ENCODE peak calls at places on chromosomes 6 and 20, in four cellular contexts. One of them, this sample, is unnamed.

GRCh38 chr20:4022386-4023350 is 7.3 kb upstream of the RNF24 start:
- DNase-seq in K562: no peak
- DNase-seq in tibial artery: no peak
- DNase-seq in GM12864: no peak
- DNase-seq in this sample: no peak

GRCh38 chr6:81759782-81760181 is 7.3 kb upstream of the TENT5A start:
- DNase-seq in K562: no peak
- DNase-seq in tibial artery: no peak
- DNase-seq in GM12864: no peak
- DNase-seq in this sample: no peak

GRCh38 chr6:15435468-15435867 is 189.6 kb downstream of the JARID2 start:
- DNase-seq in K562: no peak
- DNase-seq in tibial artery: no peak
- DNase-seq in GM12864: no peak
- DNase-seq in this sample: no peak

GRCh38 chr6:24274441-24275083 is 83.3 kb downstream of the DCDC2 start:
- DNase-seq in K562: peak
- DNase-seq in tibial artery: no peak
- DNase-seq in GM12864: no peak
- DNase-seq in this sample: no peak

GRCh38 chr6:52590634-52590985 is 13.8 kb upstream of the TRAM2 start:
- DNase-seq in K562: no peak
- DNase-seq in tibial artery: no peak
- DNase-seq in GM12864: no peak
- DNase-seq in this sample: no peak

GRCh38 chr20:59351148-59352040 is 51.0 kb downstream of the EDN3 start:
- DNase-seq in K562: no peak
- DNase-seq in tibial artery: no peak
- DNase-seq in GM12864: no peak
- DNase-seq in this sample: no peak

GRCh38 chr6:115545410-115545986 is 515.2 kb downstream of the FRK start:
- DNase-seq in K562: no peak
- DNase-seq in tibial artery: no peak
- DNase-seq in GM12864: no peak
- DNase-seq in this sample: no peak

GRCh38 chr20:61316351-61316750 is 64.3 kb downstream of the CDH4 start:
- DNase-seq in K562: no peak
- DNase-seq in tibial artery: no peak
- DNase-seq in GM12864: no peak
- DNase-seq in this sample: no peak

GRCh38 chr20:16846011-16846410 is 97.9 kb downstream of the OTOR start:
- DNase-seq in K562: no peak
- DNase-seq in tibial artery: no peak
- DNase-seq in GM12864: no peak
- DNase-seq in this sample: no peak

GRCh38 chr6:125806813-125807212 is 16.1 kb downstream of the NCOA7 start:
- DNase-seq in K562: no peak
- DNase-seq in tibial artery: no peak
- DNase-seq in GM12864: no peak
- DNase-seq in this sample: no peak

GRCh38 chr6:125802383-125802782 is 11.6 kb downstream of the NCOA7 start:
- DNase-seq in K562: no peak
- DNase-seq in tibial artery: no peak
- DNase-seq in GM12864: no peak
- DNase-seq in this sample: no peak

GRCh38 chr6:125804264-125804663 is 13.5 kb downstream of the NCOA7 start:
- DNase-seq in K562: no peak
- DNase-seq in tibial artery: no peak
- DNase-seq in GM12864: no peak
- DNase-seq in this sample: no peak

GRCh38 chr6:125798734-125799510 is 8.2 kb downstream of the NCOA7 start:
- DNase-seq in K562: no peak
- DNase-seq in tibial artery: no peak
- DNase-seq in GM12864: peak
- DNase-seq in this sample: no peak

GRCh38 chr6:125802943-125803377 is 12.2 kb downstream of the NCOA7 start:
- DNase-seq in K562: no peak
- DNase-seq in tibial artery: no peak
- DNase-seq in GM12864: no peak
- DNase-seq in this sample: no peak
- TF ChIP-seq CTCF in K562: no peak
- TF ChIP-seq CTCF in tibial artery: no peak
- TF ChIP-seq CTCF in GM12864: no peak
- TF ChIP-seq CTCF in this sample: no peak

DNA sequence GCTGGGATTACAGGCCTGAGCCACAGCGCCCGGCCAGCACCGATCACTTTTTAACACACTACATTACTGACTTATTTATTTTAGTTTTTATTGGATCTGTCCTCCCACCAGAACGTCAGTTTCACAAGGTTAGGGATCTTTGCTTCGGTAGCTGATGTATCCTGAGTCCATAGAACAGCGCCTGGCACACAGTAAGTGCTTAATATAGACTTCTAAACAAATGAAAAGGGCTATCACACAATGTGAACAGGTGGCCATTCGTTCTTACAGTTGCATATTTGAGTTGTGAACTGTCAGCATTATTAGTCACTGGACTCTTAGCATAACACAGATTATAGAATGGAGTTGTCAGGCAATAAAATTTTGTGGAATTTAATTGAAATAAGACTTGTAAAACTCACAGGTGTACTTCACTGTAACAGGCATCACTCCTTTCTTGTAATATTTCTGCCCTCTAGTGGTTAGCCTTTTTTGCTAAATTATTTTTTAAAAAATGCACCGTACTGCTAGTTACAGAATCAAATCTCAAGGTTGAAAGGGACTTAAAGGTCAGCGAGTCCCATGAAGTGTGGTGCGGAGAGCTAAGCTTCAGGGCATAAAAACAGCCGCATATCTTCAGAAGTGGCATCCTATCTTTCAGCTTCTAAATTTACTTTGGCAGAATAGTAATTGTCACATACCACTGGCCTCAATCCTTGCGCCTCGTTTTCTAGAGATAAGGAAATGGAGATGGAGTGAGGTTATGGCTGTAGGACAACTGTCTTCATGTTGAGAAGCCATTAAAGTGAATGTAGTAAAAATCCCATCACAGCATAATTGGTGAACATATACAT is 3.4 kb upstream of the TBC1D7 start:
- DNase-seq in K562: peak
- DNase-seq in tibial artery: no peak
- DNase-seq in GM12864: no peak
- DNase-seq in this sample: no peak
- TF ChIP-seq CTCF in K562: peak
- TF ChIP-seq CTCF in tibial artery: peak
- TF ChIP-seq CTCF in GM12864: peak
- TF ChIP-seq CTCF in this sample: peak

GRCh38 chr6:135088818-135089809 is 34.5 kb upstream of the HBS1L start:
- DNase-seq in K562: peak
- DNase-seq in tibial artery: no peak
- DNase-seq in GM12864: peak
- DNase-seq in this sample: no peak
- TF ChIP-seq CTCF in K562: peak
- TF ChIP-seq CTCF in tibial artery: peak
- TF ChIP-seq CTCF in GM12864: peak
- TF ChIP-seq CTCF in this sample: no peak

DNA sequence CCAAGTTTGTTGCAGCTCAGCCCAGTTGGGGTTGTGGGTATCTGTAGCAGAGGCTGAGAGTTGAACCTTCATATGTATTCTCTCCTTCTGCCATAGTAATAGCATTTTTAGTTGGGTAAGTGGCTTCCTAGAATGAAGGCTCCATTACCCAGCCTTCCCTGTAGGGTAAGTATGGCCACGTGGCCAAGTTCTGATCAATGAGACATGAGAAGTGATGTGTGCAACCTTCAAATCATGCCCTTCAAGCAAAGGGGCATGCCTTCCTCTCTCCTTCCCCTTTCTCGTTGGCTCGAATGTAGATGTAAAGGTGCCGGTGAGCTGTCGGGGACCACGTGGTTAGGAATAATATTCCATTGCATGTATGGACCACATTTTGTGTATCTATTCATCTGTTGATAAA is 12.7 kb upstream of the TRAF3IP2 start:
- DNase-seq in K562: no peak
- DNase-seq in tibial artery: no peak
- DNase-seq in GM12864: no peak
- DNase-seq in this sample: no peak
- TF ChIP-seq CTCF in K562: no peak
- TF ChIP-seq CTCF in tibial artery: no peak
- TF ChIP-seq CTCF in GM12864: no peak
- TF ChIP-seq CTCF in this sample: no peak